ENCODE peak calls at places on chromosomes 11 and 22, in seven cellular contexts. One of them, this sample, is unnamed.
A peak's percentile ranks its signal among the peaks of the same experiment; 100 is the strongest.

GRCh38 chr11:107598225-107599139 is 7.5 kb downstream of the ELMOD1 start:
- DNase-seq in activated naive CD4-positive, alpha-beta T cell treated with anti-CD3 and anti-CD28 coated beads, Interleukin-2, amount 50 U/mL, for 16 hours: no peak
- DNase-seq in NCI-H1092: no peak
- DNase-seq in germinal center: peak; percentile 16
- DNase-seq in iPS-NIHi11: peak; percentile 50
- DNase-seq in fibroblast of the aortic adventitia: no peak
- DNase-seq in activated CD8-positive, alpha-beta memory T cell treated with anti-CD3 and anti-CD28 coated beads for 24 hours: no peak
- DNase-seq in this sample: peak; percentile 4

GRCh38 chr11:9280655-9281301 is 15.6 kb upstream of the DENND5A start:
- DNase-seq in activated naive CD4-positive, alpha-beta T cell treated with anti-CD3 and anti-CD28 coated beads, Interleukin-2, amount 50 U/mL, for 16 hours: peak; percentile 57
- DNase-seq in NCI-H1092: no peak
- DNase-seq in germinal center: no peak
- DNase-seq in iPS-NIHi11: no peak
- DNase-seq in fibroblast of the aortic adventitia: peak; percentile 15
- DNase-seq in activated CD8-positive, alpha-beta memory T cell treated with anti-CD3 and anti-CD28 coated beads for 24 hours: peak; percentile 66
- DNase-seq in this sample: no peak

GRCh38 chr11:32382339-32383049 is 52.8 kb downstream of the WT1 start:
- DNase-seq in activated naive CD4-positive, alpha-beta T cell treated with anti-CD3 and anti-CD28 coated beads, Interleukin-2, amount 50 U/mL, for 16 hours: no peak
- DNase-seq in NCI-H1092: no peak
- DNase-seq in germinal center: no peak
- DNase-seq in iPS-NIHi11: no peak
- DNase-seq in fibroblast of the aortic adventitia: no peak
- DNase-seq in activated CD8-positive, alpha-beta memory T cell treated with anti-CD3 and anti-CD28 coated beads for 24 hours: no peak
- DNase-seq in this sample: no peak

GRCh38 chr22:50672471-50673230 is at the start of gene SHANK3:
- DNase-seq in activated naive CD4-positive, alpha-beta T cell treated with anti-CD3 and anti-CD28 coated beads, Interleukin-2, amount 50 U/mL, for 16 hours: no peak
- DNase-seq in NCI-H1092: no peak
- DNase-seq in germinal center: peak; percentile 14
- DNase-seq in iPS-NIHi11: peak; percentile 48
- DNase-seq in fibroblast of the aortic adventitia: no peak
- DNase-seq in activated CD8-positive, alpha-beta memory T cell treated with anti-CD3 and anti-CD28 coated beads for 24 hours: peak; percentile 54
- DNase-seq in this sample: no peak

GRCh38 chr11:17354070-17354924 is 2.7 kb downstream of the NCR3LG1 start:
- DNase-seq in activated naive CD4-positive, alpha-beta T cell treated with anti-CD3 and anti-CD28 coated beads, Interleukin-2, amount 50 U/mL, for 16 hours: peak; percentile 50
- DNase-seq in NCI-H1092: peak; percentile 41
- DNase-seq in germinal center: peak; percentile 78
- DNase-seq in iPS-NIHi11: peak; percentile 80
- DNase-seq in fibroblast of the aortic adventitia: peak; percentile 81
- DNase-seq in activated CD8-positive, alpha-beta memory T cell treated with anti-CD3 and anti-CD28 coated beads for 24 hours: peak; percentile 71
- DNase-seq in this sample: peak; percentile 5

GRCh38 chr11:113331436-113331835 is 17.1 kb downstream of the TTC12 start:
- DNase-seq in activated naive CD4-positive, alpha-beta T cell treated with anti-CD3 and anti-CD28 coated beads, Interleukin-2, amount 50 U/mL, for 16 hours: no peak
- DNase-seq in NCI-H1092: no peak
- DNase-seq in germinal center: no peak
- DNase-seq in iPS-NIHi11: no peak
- DNase-seq in fibroblast of the aortic adventitia: no peak
- DNase-seq in activated CD8-positive, alpha-beta memory T cell treated with anti-CD3 and anti-CD28 coated beads for 24 hours: no peak
- DNase-seq in this sample: no peak

GRCh38 chr11:47394322-47395224 is 13.8 kb upstream of the SLC39A13 start:
- DNase-seq in activated naive CD4-positive, alpha-beta T cell treated with anti-CD3 and anti-CD28 coated beads, Interleukin-2, amount 50 U/mL, for 16 hours: peak; percentile 63
- DNase-seq in NCI-H1092: no peak
- DNase-seq in germinal center: peak; percentile 79
- DNase-seq in iPS-NIHi11: peak; percentile 23
- DNase-seq in fibroblast of the aortic adventitia: no peak
- DNase-seq in activated CD8-positive, alpha-beta memory T cell treated with anti-CD3 and anti-CD28 coated beads for 24 hours: peak; percentile 85
- DNase-seq in this sample: peak; percentile 16

GRCh38 chr11:128658499-128658898 is 35.4 kb upstream of the FLI1 start:
- DNase-seq in activated naive CD4-positive, alpha-beta T cell treated with anti-CD3 and anti-CD28 coated beads, Interleukin-2, amount 50 U/mL, for 16 hours: no peak
- DNase-seq in NCI-H1092: no peak
- DNase-seq in germinal center: no peak
- DNase-seq in iPS-NIHi11: no peak
- DNase-seq in fibroblast of the aortic adventitia: no peak
- DNase-seq in activated CD8-positive, alpha-beta memory T cell treated with anti-CD3 and anti-CD28 coated beads for 24 hours: no peak
- DNase-seq in this sample: no peak

GRCh38 chr22:20086101-20086599 is 6.1 kb downstream of the DGCR8 start:
- DNase-seq in activated naive CD4-positive, alpha-beta T cell treated with anti-CD3 and anti-CD28 coated beads, Interleukin-2, amount 50 U/mL, for 16 hours: no peak
- DNase-seq in NCI-H1092: no peak
- DNase-seq in germinal center: no peak
- DNase-seq in iPS-NIHi11: no peak
- DNase-seq in fibroblast of the aortic adventitia: no peak
- DNase-seq in activated CD8-positive, alpha-beta memory T cell treated with anti-CD3 and anti-CD28 coated beads for 24 hours: no peak
- DNase-seq in this sample: no peak

GRCh38 chr11:100918551-100919500 is 210.8 kb downstream of the PGR start:
- DNase-seq in activated naive CD4-positive, alpha-beta T cell treated with anti-CD3 and anti-CD28 coated beads, Interleukin-2, amount 50 U/mL, for 16 hours: no peak
- DNase-seq in NCI-H1092: peak; percentile 9
- DNase-seq in germinal center: no peak
- DNase-seq in iPS-NIHi11: peak; percentile 13
- DNase-seq in fibroblast of the aortic adventitia: no peak
- DNase-seq in activated CD8-positive, alpha-beta memory T cell treated with anti-CD3 and anti-CD28 coated beads for 24 hours: no peak
- DNase-seq in this sample: no peak

GRCh38 chr22:31313366-31314147 is 21.3 kb upstream of the PIK3IP1 start:
- DNase-seq in activated naive CD4-positive, alpha-beta T cell treated with anti-CD3 and anti-CD28 coated beads, Interleukin-2, amount 50 U/mL, for 16 hours: peak; percentile 63
- DNase-seq in NCI-H1092: peak; percentile 67
- DNase-seq in germinal center: peak; percentile 67
- DNase-seq in iPS-NIHi11: peak; percentile 87
- DNase-seq in fibroblast of the aortic adventitia: peak; percentile 94
- DNase-seq in activated CD8-positive, alpha-beta memory T cell treated with anti-CD3 and anti-CD28 coated beads for 24 hours: peak; percentile 85
- DNase-seq in this sample: peak; percentile 34

GRCh38 chr22:37189011-37189466 is 992 bp upstream of the C1QTNF6 start:
- DNase-seq in activated naive CD4-positive, alpha-beta T cell treated with anti-CD3 and anti-CD28 coated beads, Interleukin-2, amount 50 U/mL, for 16 hours: no peak
- DNase-seq in NCI-H1092: no peak
- DNase-seq in germinal center: no peak
- DNase-seq in iPS-NIHi11: no peak
- DNase-seq in fibroblast of the aortic adventitia: peak; percentile 63
- DNase-seq in activated CD8-positive, alpha-beta memory T cell treated with anti-CD3 and anti-CD28 coated beads for 24 hours: no peak
- DNase-seq in this sample: no peak

GRCh38 chr22:38924197-38924952 is 33.0 kb upstream of the APOBEC3A start:
- DNase-seq in activated naive CD4-positive, alpha-beta T cell treated with anti-CD3 and anti-CD28 coated beads, Interleukin-2, amount 50 U/mL, for 16 hours: no peak
- DNase-seq in NCI-H1092: peak; percentile 98
- DNase-seq in germinal center: no peak
- DNase-seq in iPS-NIHi11: no peak
- DNase-seq in fibroblast of the aortic adventitia: peak; percentile 98
- DNase-seq in activated CD8-positive, alpha-beta memory T cell treated with anti-CD3 and anti-CD28 coated beads for 24 hours: no peak
- DNase-seq in this sample: no peak

GRCh38 chr11:128783513-128783912 is 83.6 kb downstream of the KCNJ1 start:
- DNase-seq in activated naive CD4-positive, alpha-beta T cell treated with anti-CD3 and anti-CD28 coated beads, Interleukin-2, amount 50 U/mL, for 16 hours: no peak
- DNase-seq in NCI-H1092: no peak
- DNase-seq in germinal center: no peak
- DNase-seq in iPS-NIHi11: no peak
- DNase-seq in fibroblast of the aortic adventitia: no peak
- DNase-seq in activated CD8-positive, alpha-beta memory T cell treated with anti-CD3 and anti-CD28 coated beads for 24 hours: no peak
- DNase-seq in this sample: no peak

GRCh38 chr22:31288496-31289235 is 3.6 kb downstream of the PIK3IP1 start:
- DNase-seq in activated naive CD4-positive, alpha-beta T cell treated with anti-CD3 and anti-CD28 coated beads, Interleukin-2, amount 50 U/mL, for 16 hours: no peak
- DNase-seq in NCI-H1092: no peak
- DNase-seq in germinal center: no peak
- DNase-seq in iPS-NIHi11: no peak
- DNase-seq in fibroblast of the aortic adventitia: no peak
- DNase-seq in activated CD8-positive, alpha-beta memory T cell treated with anti-CD3 and anti-CD28 coated beads for 24 hours: no peak
- DNase-seq in this sample: no peak

GRCh38 chr22:28911777-28912669 is 28.7 kb downstream of the ZNRF3 start:
- DNase-seq in activated naive CD4-positive, alpha-beta T cell treated with anti-CD3 and anti-CD28 coated beads, Interleukin-2, amount 50 U/mL, for 16 hours: no peak
- DNase-seq in NCI-H1092: no peak
- DNase-seq in germinal center: no peak
- DNase-seq in iPS-NIHi11: no peak
- DNase-seq in fibroblast of the aortic adventitia: peak; percentile 54
- DNase-seq in activated CD8-positive, alpha-beta memory T cell treated with anti-CD3 and anti-CD28 coated beads for 24 hours: no peak
- DNase-seq in this sample: no peak

GRCh38 chr11:5123802-5124521 is 14.2 kb downstream of the OR52A5 start:
- DNase-seq in activated naive CD4-positive, alpha-beta T cell treated with anti-CD3 and anti-CD28 coated beads, Interleukin-2, amount 50 U/mL, for 16 hours: peak; percentile 44
- DNase-seq in NCI-H1092: peak; percentile 19
- DNase-seq in germinal center: peak; percentile 9
- DNase-seq in iPS-NIHi11: peak; percentile 58
- DNase-seq in fibroblast of the aortic adventitia: peak; percentile 86
- DNase-seq in activated CD8-positive, alpha-beta memory T cell treated with anti-CD3 and anti-CD28 coated beads for 24 hours: peak; percentile 72
- DNase-seq in this sample: peak; percentile 3

GRCh38 chr11:2310786-2311455 is 9.1 kb downstream of the TSPAN32 start:
- DNase-seq in activated naive CD4-positive, alpha-beta T cell treated with anti-CD3 and anti-CD28 coated beads, Interleukin-2, amount 50 U/mL, for 16 hours: no peak
- DNase-seq in NCI-H1092: no peak
- DNase-seq in germinal center: no peak
- DNase-seq in iPS-NIHi11: no peak
- DNase-seq in fibroblast of the aortic adventitia: no peak
- DNase-seq in activated CD8-positive, alpha-beta memory T cell treated with anti-CD3 and anti-CD28 coated beads for 24 hours: no peak
- DNase-seq in this sample: no peak